ENCODE peak calls at places on chromosome 1, in seven cellular contexts. U, W, H, A, Q, S and Y are unnamed samples.

GRCh38 chr1:25790472-25790871 is 9.5 kb upstream of the SELENON start:
- DNase-seq in S (no peak), U (no peak), W (no peak), Q (no peak), H (no peak), A (no peak), Y (no peak)

GRCh38 chr1:89908294-89908992 is 86.5 kb upstream of the ZNF326 start:
- DNase-seq in H (no peak), Q (no peak), A (no peak), S (no peak), U (no peak), W (no peak), Y (no peak)

GRCh38 chr1:225664762-225665161 is 11.8 kb upstream of the ENAH start:
- DNase-seq in S (no peak), W (no peak), H (no peak), U (no peak), Q (no peak), A (no peak), Y (no peak)

GRCh38 chr1:7095343-7095964 is 310.2 kb downstream of the CAMTA1 start:
- DNase-seq in H (no peak), A (no peak), Q (no peak), W (no peak), U (no peak), S (no peak), Y (no peak)

GRCh38 chr1:48823161-48823560 is 46.5 kb upstream of the BEND5 start:
- DNase-seq in H (no peak), S (no peak), U (no peak), W (no peak), A (peak), Q (no peak), Y (no peak)

GRCh38 chr1:165871311-165872067 is 44.1 kb downstream of the UCK2 start:
- DNase-seq in Q (no peak), S (no peak), H (no peak), A (no peak), W (peak), U (no peak), Y (peak)

GRCh38 chr1:39144943-39145650 is 59.4 kb upstream of the MACF1 start:
- DNase-seq in A (no peak), Q (no peak), U (no peak), S (no peak), W (no peak), H (no peak), Y (no peak)

GRCh38 chr1:43277116-43277876 is 7.5 kb downstream of the TMEM125 start:
- DNase-seq in U (no peak), A (no peak), H (no peak), Q (no peak), W (no peak), S (no peak), Y (no peak)

GRCh38 chr1:202835548-202836072 is 24.9 kb downstream of the PCAT6 start:
- DNase-seq in W (no peak), H (no peak), A (no peak), S (no peak), Q (no peak), U (no peak), Y (no peak)

GRCh38 chr1:159951551-159951950 is 2.5 kb downstream of the SLAMF9 start:
- DNase-seq in U (no peak), Q (no peak), A (no peak), S (no peak), H (no peak), W (no peak), Y (no peak)

GRCh38 chr1:42952353-42953001 is 6.2 kb downstream of the SLC2A1 start:
- DNase-seq in S (no peak), W (no peak), A (no peak), Q (no peak), H (peak), U (no peak), Y (no peak)

GRCh38 chr1:8474369-8474768 is 156.5 kb downstream of the SLC45A1 start:
- DNase-seq in W (no peak), U (no peak), Q (no peak), H (no peak), S (no peak), A (no peak), Y (no peak)

GRCh38 chr1:115496904-115497527 is 144.8 kb upstream of the VANGL1 start:
- DNase-seq in A (no peak), H (no peak), Q (no peak), U (no peak), S (no peak), W (no peak), Y (no peak)

GRCh38 chr1:76164165-76164564 is 89.6 kb downstream of the ST6GALNAC3 start:
- DNase-seq in U (no peak), A (no peak), W (no peak), S (no peak), Q (no peak), H (no peak), Y (no peak)

GRCh38 chr1:111739984-111740765 is 980 bp upstream of the INKA2 start:
- DNase-seq in H (no peak), A (peak), S (no peak), W (peak), U (no peak), Q (no peak), Y (no peak)

GRCh38 chr1:242826706-242827336 is 302.3 kb upstream of the PLD5 start:
- DNase-seq in U (no peak), W (no peak), H (no peak), A (no peak), Q (no peak), S (no peak), Y (no peak)

GRCh38 chr1:147496044-147496443 is 45.3 kb upstream of the BCL9 start:
- DNase-seq in U (no peak), H (no peak), A (no peak), W (no peak), S (no peak), Q (no peak), Y (no peak)

GRCh38 chr1:21904725-21905520 is 32.2 kb downstream of the HSPG2 start:
- DNase-seq in H (no peak), A (peak), S (no peak), U (no peak), Q (no peak), W (no peak), Y (peak)

GRCh38 chr1:186643600-186643999 is 36.6 kb downstream of the PTGS2 start:
- DNase-seq in H (no peak), Q (no peak), U (no peak), A (no peak), S (no peak), W (no peak), Y (no peak)

GRCh38 chr1:53337499-53337898 is 9.6 kb upstream of the LRP8 start:
- DNase-seq in U (no peak), W (no peak), A (no peak), S (no peak), Q (no peak), H (no peak), Y (no peak)

GRCh38 chr1:178172939-178173338 is 79.0 kb downstream of the RASAL2 start:
- DNase-seq in Q (no peak), W (no peak), U (no peak), H (no peak), S (no peak), A (no peak), Y (no peak)

GRCh38 chr1:151613275-151613867 is 1.5 kb downstream of the SNX27 start:
- DNase-seq in W (no peak), S (no peak), U (no peak), H (no peak), A (no peak), Q (no peak), Y (no peak)

GRCh38 chr1:154404511-154404931 is 622 bp upstream of the IL6R start:
- DNase-seq in H (no peak), W (no peak), Q (no peak), U (no peak), S (no peak), A (no peak), Y (no peak)

GRCh38 chr1:68178821-68179490 is 53.4 kb downstream of the WLS start:
- DNase-seq in U (no peak), A (no peak), S (no peak), W (no peak), Q (no peak), H (no peak), Y (no peak)

GRCh38 chr1:89198500-89199072 is at the start of gene GBP4:
- DNase-seq in A (peak), W (peak), S (no peak), Q (peak), H (peak), U (no peak), Y (no peak)

GRCh38 chr1:64223329-64224151 is 20.1 kb downstream of the UBE2U start:
- DNase-seq in S (peak), Q (no peak), H (no peak), U (peak), W (no peak), A (no peak), Y (no peak)

GRCh38 chr1:98975113-98975512 is 29.5 kb downstream of the PLPPR5 start:
- DNase-seq in Q (no peak), A (no peak), U (no peak), W (no peak), H (no peak), S (no peak), Y (no peak)

GRCh38 chr1:93531193-93531592 is 83.3 kb downstream of the FNBP1L start:
- DNase-seq in Q (no peak), H (no peak), S (no peak), W (no peak), U (no peak), A (no peak), Y (no peak)

GRCh38 chr1:39105061-39105840 is 79.1 kb downstream of the NDUFS5 start:
- DNase-seq in S (no peak), A (peak), W (peak), Q (peak), H (no peak), U (no peak), Y (no peak)